ENCODE peak calls at places on chromosomes 5 and 9, in seven cellular contexts. One of them, this sample, is unnamed.

GRCh38 chr9:125405938-125406811 is 144.5 kb downstream of the GAPVD1 start:
- DNase-seq in right cardiac atrium: no peak
- DNase-seq in mesendoderm: no peak
- DNase-seq in stimulated activated CD8-positive, alpha-beta memory T cell treated with anti-CD3 and anti-CD28 coated beads, Interleukin-2, amount 100 ng/mL, for 1 hour: no peak
- DNase-seq in naive thymus-derived CD8-positive, alpha-beta T cell: no peak
- DNase-seq in adrenal gland: no peak
- DNase-seq in AG08396: no peak
- DNase-seq in this sample: peak

GRCh38 chr5:136023935-136024645 is 4.7 kb upstream of the TGFBI start:
- DNase-seq in right cardiac atrium: no peak
- DNase-seq in mesendoderm: no peak
- DNase-seq in stimulated activated CD8-positive, alpha-beta memory T cell treated with anti-CD3 and anti-CD28 coated beads, Interleukin-2, amount 100 ng/mL, for 1 hour: no peak
- DNase-seq in naive thymus-derived CD8-positive, alpha-beta T cell: no peak
- DNase-seq in adrenal gland: no peak
- DNase-seq in AG08396: peak
- DNase-seq in this sample: no peak

GRCh38 chr9:93869863-93870262 is 85.3 kb downstream of the BARX1 start:
- DNase-seq in right cardiac atrium: no peak
- DNase-seq in mesendoderm: no peak
- DNase-seq in stimulated activated CD8-positive, alpha-beta memory T cell treated with anti-CD3 and anti-CD28 coated beads, Interleukin-2, amount 100 ng/mL, for 1 hour: no peak
- DNase-seq in naive thymus-derived CD8-positive, alpha-beta T cell: no peak
- DNase-seq in adrenal gland: no peak
- DNase-seq in AG08396: no peak
- DNase-seq in this sample: no peak

GRCh38 chr5:91384671-91385430 is 1.7 kb upstream of the ARRDC3 start:
- DNase-seq in right cardiac atrium: no peak
- DNase-seq in mesendoderm: peak
- DNase-seq in stimulated activated CD8-positive, alpha-beta memory T cell treated with anti-CD3 and anti-CD28 coated beads, Interleukin-2, amount 100 ng/mL, for 1 hour: no peak
- DNase-seq in naive thymus-derived CD8-positive, alpha-beta T cell: no peak
- DNase-seq in adrenal gland: peak
- DNase-seq in AG08396: peak
- DNase-seq in this sample: peak

GRCh38 chr5:126544087-126544740 is 50.8 kb downstream of the ALDH7A1 start:
- DNase-seq in right cardiac atrium: peak
- DNase-seq in mesendoderm: peak
- DNase-seq in stimulated activated CD8-positive, alpha-beta memory T cell treated with anti-CD3 and anti-CD28 coated beads, Interleukin-2, amount 100 ng/mL, for 1 hour: no peak
- DNase-seq in naive thymus-derived CD8-positive, alpha-beta T cell: no peak
- DNase-seq in adrenal gland: peak
- DNase-seq in AG08396: peak
- DNase-seq in this sample: peak

GRCh38 chr5:140109050-140109817 is 4.7 kb upstream of the PURA start:
- DNase-seq in right cardiac atrium: no peak
- DNase-seq in mesendoderm: peak
- DNase-seq in stimulated activated CD8-positive, alpha-beta memory T cell treated with anti-CD3 and anti-CD28 coated beads, Interleukin-2, amount 100 ng/mL, for 1 hour: no peak
- DNase-seq in naive thymus-derived CD8-positive, alpha-beta T cell: no peak
- DNase-seq in adrenal gland: peak
- DNase-seq in AG08396: peak
- DNase-seq in this sample: no peak

GRCh38 chr5:53381-54174 is 38.4 kb upstream of the PLEKHG4B start:
- DNase-seq in right cardiac atrium: peak
- DNase-seq in mesendoderm: peak
- DNase-seq in stimulated activated CD8-positive, alpha-beta memory T cell treated with anti-CD3 and anti-CD28 coated beads, Interleukin-2, amount 100 ng/mL, for 1 hour: no peak
- DNase-seq in naive thymus-derived CD8-positive, alpha-beta T cell: no peak
- DNase-seq in adrenal gland: no peak
- DNase-seq in AG08396: peak
- DNase-seq in this sample: no peak

GRCh38 chr9:35476596-35476995 is 13.3 kb upstream of the RUSC2 start:
- DNase-seq in right cardiac atrium: no peak
- DNase-seq in mesendoderm: no peak
- DNase-seq in stimulated activated CD8-positive, alpha-beta memory T cell treated with anti-CD3 and anti-CD28 coated beads, Interleukin-2, amount 100 ng/mL, for 1 hour: no peak
- DNase-seq in naive thymus-derived CD8-positive, alpha-beta T cell: no peak
- DNase-seq in adrenal gland: no peak
- DNase-seq in AG08396: no peak
- DNase-seq in this sample: no peak

GRCh38 chr9:28093141-28093540 is 519.9 kb upstream of the C9orf72 start:
- DNase-seq in right cardiac atrium: no peak
- DNase-seq in mesendoderm: peak
- DNase-seq in stimulated activated CD8-positive, alpha-beta memory T cell treated with anti-CD3 and anti-CD28 coated beads, Interleukin-2, amount 100 ng/mL, for 1 hour: no peak
- DNase-seq in naive thymus-derived CD8-positive, alpha-beta T cell: no peak
- DNase-seq in adrenal gland: no peak
- DNase-seq in AG08396: no peak
- DNase-seq in this sample: no peak

GRCh38 chr9:128532581-128532980 is 19.8 kb upstream of the SPTAN1 start:
- DNase-seq in right cardiac atrium: no peak
- DNase-seq in mesendoderm: no peak
- DNase-seq in stimulated activated CD8-positive, alpha-beta memory T cell treated with anti-CD3 and anti-CD28 coated beads, Interleukin-2, amount 100 ng/mL, for 1 hour: no peak
- DNase-seq in naive thymus-derived CD8-positive, alpha-beta T cell: no peak
- DNase-seq in adrenal gland: no peak
- DNase-seq in AG08396: no peak
- DNase-seq in this sample: no peak

GRCh38 chr9:71692337-71692736 is 76.0 kb downstream of the CEMIP2 start:
- DNase-seq in right cardiac atrium: no peak
- DNase-seq in mesendoderm: no peak
- DNase-seq in stimulated activated CD8-positive, alpha-beta memory T cell treated with anti-CD3 and anti-CD28 coated beads, Interleukin-2, amount 100 ng/mL, for 1 hour: no peak
- DNase-seq in naive thymus-derived CD8-positive, alpha-beta T cell: no peak
- DNase-seq in adrenal gland: peak
- DNase-seq in AG08396: no peak
- DNase-seq in this sample: no peak

GRCh38 chr9:95270790-95271189 is 46.7 kb downstream of the FANCC start:
- DNase-seq in right cardiac atrium: no peak
- DNase-seq in mesendoderm: no peak
- DNase-seq in stimulated activated CD8-positive, alpha-beta memory T cell treated with anti-CD3 and anti-CD28 coated beads, Interleukin-2, amount 100 ng/mL, for 1 hour: no peak
- DNase-seq in naive thymus-derived CD8-positive, alpha-beta T cell: no peak
- DNase-seq in adrenal gland: no peak
- DNase-seq in AG08396: no peak
- DNase-seq in this sample: no peak

GRCh38 chr5:155943516-155944407 is 383.2 kb upstream of the SGCD start:
- DNase-seq in right cardiac atrium: peak
- DNase-seq in mesendoderm: peak
- DNase-seq in stimulated activated CD8-positive, alpha-beta memory T cell treated with anti-CD3 and anti-CD28 coated beads, Interleukin-2, amount 100 ng/mL, for 1 hour: no peak
- DNase-seq in naive thymus-derived CD8-positive, alpha-beta T cell: peak
- DNase-seq in adrenal gland: peak
- DNase-seq in AG08396: peak
- DNase-seq in this sample: peak

GRCh38 chr5:150641006-150641570 is 628 bp downstream of the SYNPO start:
- DNase-seq in right cardiac atrium: peak
- DNase-seq in mesendoderm: no peak
- DNase-seq in stimulated activated CD8-positive, alpha-beta memory T cell treated with anti-CD3 and anti-CD28 coated beads, Interleukin-2, amount 100 ng/mL, for 1 hour: no peak
- DNase-seq in naive thymus-derived CD8-positive, alpha-beta T cell: no peak
- DNase-seq in adrenal gland: peak
- DNase-seq in AG08396: no peak
- DNase-seq in this sample: peak

GRCh38 chr9:106797299-106797698 is 65.7 kb upstream of the ZNF462 start:
- DNase-seq in right cardiac atrium: no peak
- DNase-seq in mesendoderm: no peak
- DNase-seq in stimulated activated CD8-positive, alpha-beta memory T cell treated with anti-CD3 and anti-CD28 coated beads, Interleukin-2, amount 100 ng/mL, for 1 hour: no peak
- DNase-seq in naive thymus-derived CD8-positive, alpha-beta T cell: no peak
- DNase-seq in adrenal gland: no peak
- DNase-seq in AG08396: no peak
- DNase-seq in this sample: no peak

GRCh38 chr5:150469718-150470470 is 20.4 kb upstream of the RPS14 start:
- DNase-seq in right cardiac atrium: no peak
- DNase-seq in mesendoderm: peak
- DNase-seq in stimulated activated CD8-positive, alpha-beta memory T cell treated with anti-CD3 and anti-CD28 coated beads, Interleukin-2, amount 100 ng/mL, for 1 hour: no peak
- DNase-seq in naive thymus-derived CD8-positive, alpha-beta T cell: no peak
- DNase-seq in adrenal gland: no peak
- DNase-seq in AG08396: peak
- DNase-seq in this sample: peak

GRCh38 chr9:127007638-127008037 is 93.1 kb downstream of the RALGPS1 start:
- DNase-seq in right cardiac atrium: no peak
- DNase-seq in mesendoderm: peak
- DNase-seq in stimulated activated CD8-positive, alpha-beta memory T cell treated with anti-CD3 and anti-CD28 coated beads, Interleukin-2, amount 100 ng/mL, for 1 hour: no peak
- DNase-seq in naive thymus-derived CD8-positive, alpha-beta T cell: no peak
- DNase-seq in adrenal gland: no peak
- DNase-seq in AG08396: no peak
- DNase-seq in this sample: no peak

GRCh38 chr9:120256146-120256545 is 323.8 kb downstream of the CDK5RAP2 start:
- DNase-seq in right cardiac atrium: no peak
- DNase-seq in mesendoderm: no peak
- DNase-seq in stimulated activated CD8-positive, alpha-beta memory T cell treated with anti-CD3 and anti-CD28 coated beads, Interleukin-2, amount 100 ng/mL, for 1 hour: no peak
- DNase-seq in naive thymus-derived CD8-positive, alpha-beta T cell: no peak
- DNase-seq in adrenal gland: no peak
- DNase-seq in AG08396: no peak
- DNase-seq in this sample: no peak

This sample was measured in brain microvascular endothelial cell.